ENCODE peak calls at places on chromosomes 12 and 14, in seven cellular contexts. F is activated naive CD8-positive, alpha-beta T cell treated with anti-CD3 and anti-CD28 coated beads for 36 hours; M is T-helper 1 cell; G is D341Med; W is effector memory CD4-positive, alpha-beta T cell; Z is NCI-H2171 treated with DMSO at 0.1 percent for 48 hours; U is GM04504. A is an unnamed sample.

GRCh38 chr14:56659361-56659760 is 79.8 kb downstream of the TMEM260 start:
- DNase-seq in F (no peak), M (no peak), G (peak; percentile 77), W (no peak), Z (no peak), U (no peak), A (no peak)

GRCh38 chr12:30977537-30978349 is 51.2 kb downstream of the TSPAN11 start:
- DNase-seq in F (no peak), M (no peak), G (no peak), W (no peak), Z (no peak), U (no peak), A (no peak)

GRCh38 chr12:82426081-82426480 is 67.8 kb downstream of the METTL25 start:
- DNase-seq in F (no peak), M (no peak), G (no peak), W (no peak), Z (no peak), U (no peak), A (no peak)

GRCh38 chr12:5739862-5740370 is 205.1 kb downstream of the ANO2 start:
- DNase-seq in F (no peak), M (no peak), G (peak; percentile 6), W (no peak), Z (no peak), U (no peak), A (no peak)

GRCh38 chr14:98953544-98954346 is 318.3 kb downstream of the BCL11B start:
- DNase-seq in F (no peak), M (no peak), G (no peak), W (no peak), Z (no peak), U (peak; percentile 74), A (no peak)

GRCh38 chr14:103179078-103179477 is 55.8 kb downstream of the TNFAIP2 start:
- DNase-seq in F (no peak), M (no peak), G (no peak), W (no peak), Z (no peak), U (no peak), A (no peak)

GRCh38 chr12:102067574-102068258 is 5.9 kb upstream of the WASHC3 start:
- DNase-seq in F (no peak), M (no peak), G (no peak), W (no peak), Z (no peak), U (peak; percentile 35), A (peak; percentile 43)

GRCh38 chr14:35406811-35407630 is 2.5 kb upstream of the NFKBIA start:
- DNase-seq in F (no peak), M (no peak), G (peak; percentile 61), W (no peak), Z (peak; percentile 84), U (peak; percentile 48), A (no peak)

GRCh38 chr12:12897286-12897685 is 5.9 kb downstream of the GPRC5A start:
- DNase-seq in F (no peak), M (no peak), G (no peak), W (no peak), Z (no peak), U (no peak), A (no peak)

GRCh38 chr14:74649673-74650072 is 37.6 kb upstream of the LTBP2 start:
- DNase-seq in F (no peak), M (no peak), G (no peak), W (no peak), Z (no peak), U (no peak), A (no peak)

GRCh38 chr12:46110220-46110700 is 119.9 kb upstream of the SCAF11 start:
- DNase-seq in F (no peak), M (no peak), G (no peak), W (no peak), Z (no peak), U (no peak), A (no peak)

GRCh38 chr12:94689002-94689645 is 38.8 kb upstream of the TMCC3 start:
- DNase-seq in F (no peak), M (no peak), G (no peak), W (no peak), Z (no peak), U (no peak), A (no peak)